ENCODE peak calls at places on chromosomes 11 and 22, in seven cellular contexts. One of them, this sample, is unnamed.

GRCh38 chr22:45878901-45879551 is 97.9 kb downstream of the WNT7B start:
- DNase-seq in stimulated activated CD8-positive, alpha-beta memory T cell treated with anti-CD3 and anti-CD28 coated beads, Interleukin-4, amount 100 ng/mL, for 1 hour: no peak
- DNase-seq in EL: no peak
- DNase-seq in Caki2: no peak
- DNase-seq in NCI-H510A treated with DMSO at 0.1 percent for 48 hours: no peak
- DNase-seq in spleen: peak
- DNase-seq in GM04504: no peak
- DNase-seq in this sample: no peak

GRCh38 chr22:21755855-21756284 is 20.3 kb upstream of the YPEL1 start:
- DNase-seq in EL: peak
- DNase-seq in GM04504: no peak
- DNase-seq in stimulated activated CD8-positive, alpha-beta memory T cell treated with anti-CD3 and anti-CD28 coated beads, Interleukin-4, amount 100 ng/mL, for 1 hour: no peak
- DNase-seq in spleen: no peak
- DNase-seq in NCI-H510A treated with DMSO at 0.1 percent for 48 hours: no peak
- DNase-seq in Caki2: peak
- DNase-seq in this sample: no peak

GRCh38 chr11:130051077-130051476 is 18.6 kb upstream of the APLP2 start:
- DNase-seq in GM04504: no peak
- DNase-seq in Caki2: no peak
- DNase-seq in EL: no peak
- DNase-seq in stimulated activated CD8-positive, alpha-beta memory T cell treated with anti-CD3 and anti-CD28 coated beads, Interleukin-4, amount 100 ng/mL, for 1 hour: no peak
- DNase-seq in spleen: no peak
- DNase-seq in NCI-H510A treated with DMSO at 0.1 percent for 48 hours: no peak
- DNase-seq in this sample: no peak

GRCh38 chr11:2975594-2975993 is 16.5 kb downstream of the NAP1L4 start:
- DNase-seq in Caki2: no peak
- DNase-seq in GM04504: no peak
- DNase-seq in EL: peak
- DNase-seq in spleen: no peak
- DNase-seq in NCI-H510A treated with DMSO at 0.1 percent for 48 hours: no peak
- DNase-seq in stimulated activated CD8-positive, alpha-beta memory T cell treated with anti-CD3 and anti-CD28 coated beads, Interleukin-4, amount 100 ng/mL, for 1 hour: no peak
- DNase-seq in this sample: peak

GRCh38 chr11:122869622-122870021 is 12.9 kb upstream of the JHY start:
- DNase-seq in spleen: no peak
- DNase-seq in stimulated activated CD8-positive, alpha-beta memory T cell treated with anti-CD3 and anti-CD28 coated beads, Interleukin-4, amount 100 ng/mL, for 1 hour: no peak
- DNase-seq in Caki2: no peak
- DNase-seq in EL: no peak
- DNase-seq in GM04504: no peak
- DNase-seq in NCI-H510A treated with DMSO at 0.1 percent for 48 hours: no peak
- DNase-seq in this sample: no peak

GRCh38 chr11:92789761-92790160 is 179.7 kb upstream of the MTNR1B start:
- DNase-seq in spleen: no peak
- DNase-seq in NCI-H510A treated with DMSO at 0.1 percent for 48 hours: no peak
- DNase-seq in Caki2: no peak
- DNase-seq in stimulated activated CD8-positive, alpha-beta memory T cell treated with anti-CD3 and anti-CD28 coated beads, Interleukin-4, amount 100 ng/mL, for 1 hour: no peak
- DNase-seq in GM04504: no peak
- DNase-seq in EL: no peak
- DNase-seq in this sample: no peak

GRCh38 chr11:83628622-83629347 is 342.6 kb upstream of the CCDC90B start:
- DNase-seq in EL: no peak
- DNase-seq in stimulated activated CD8-positive, alpha-beta memory T cell treated with anti-CD3 and anti-CD28 coated beads, Interleukin-4, amount 100 ng/mL, for 1 hour: no peak
- DNase-seq in NCI-H510A treated with DMSO at 0.1 percent for 48 hours: no peak
- DNase-seq in Caki2: no peak
- DNase-seq in GM04504: no peak
- DNase-seq in spleen: no peak
- DNase-seq in this sample: no peak

GRCh38 chr11:79331251-79331901 is 109.5 kb downstream of the TENM4 start:
- DNase-seq in EL: no peak
- DNase-seq in stimulated activated CD8-positive, alpha-beta memory T cell treated with anti-CD3 and anti-CD28 coated beads, Interleukin-4, amount 100 ng/mL, for 1 hour: no peak
- DNase-seq in GM04504: no peak
- DNase-seq in NCI-H510A treated with DMSO at 0.1 percent for 48 hours: no peak
- DNase-seq in Caki2: no peak
- DNase-seq in spleen: no peak
- DNase-seq in this sample: no peak

GRCh38 chr11:46930089-46930488 is 6.5 kb upstream of the CSTPP1 start:
- DNase-seq in GM04504: no peak
- DNase-seq in stimulated activated CD8-positive, alpha-beta memory T cell treated with anti-CD3 and anti-CD28 coated beads, Interleukin-4, amount 100 ng/mL, for 1 hour: no peak
- DNase-seq in Caki2: peak
- DNase-seq in spleen: no peak
- DNase-seq in EL: peak
- DNase-seq in NCI-H510A treated with DMSO at 0.1 percent for 48 hours: no peak
- DNase-seq in this sample: no peak

GRCh38 chr11:2516276-2517015 is 71.6 kb downstream of the KCNQ1 start:
- DNase-seq in spleen: no peak
- DNase-seq in stimulated activated CD8-positive, alpha-beta memory T cell treated with anti-CD3 and anti-CD28 coated beads, Interleukin-4, amount 100 ng/mL, for 1 hour: no peak
- DNase-seq in Caki2: no peak
- DNase-seq in EL: no peak
- DNase-seq in NCI-H510A treated with DMSO at 0.1 percent for 48 hours: no peak
- DNase-seq in GM04504: no peak
- DNase-seq in this sample: no peak

GRCh38 chr11:9462806-9463537 is 2.2 kb downstream of the ZNF143 start:
- DNase-seq in Caki2: no peak
- DNase-seq in EL: no peak
- DNase-seq in spleen: no peak
- DNase-seq in stimulated activated CD8-positive, alpha-beta memory T cell treated with anti-CD3 and anti-CD28 coated beads, Interleukin-4, amount 100 ng/mL, for 1 hour: no peak
- DNase-seq in GM04504: no peak
- DNase-seq in NCI-H510A treated with DMSO at 0.1 percent for 48 hours: no peak
- DNase-seq in this sample: no peak

GRCh38 chr22:36419912-36420882 is 32.4 kb upstream of the MYH9 start:
- DNase-seq in Caki2: no peak
- DNase-seq in EL: no peak
- DNase-seq in GM04504: no peak
- DNase-seq in stimulated activated CD8-positive, alpha-beta memory T cell treated with anti-CD3 and anti-CD28 coated beads, Interleukin-4, amount 100 ng/mL, for 1 hour: no peak
- DNase-seq in spleen: no peak
- DNase-seq in NCI-H510A treated with DMSO at 0.1 percent for 48 hours: no peak
- DNase-seq in this sample: no peak

GRCh38 chr11:128824199-128825049 is 42.7 kb downstream of the KCNJ1 start:
- DNase-seq in NCI-H510A treated with DMSO at 0.1 percent for 48 hours: no peak
- DNase-seq in EL: no peak
- DNase-seq in spleen: no peak
- DNase-seq in Caki2: no peak
- DNase-seq in stimulated activated CD8-positive, alpha-beta memory T cell treated with anti-CD3 and anti-CD28 coated beads, Interleukin-4, amount 100 ng/mL, for 1 hour: no peak
- DNase-seq in GM04504: no peak
- DNase-seq in this sample: no peak

GRCh38 chr11:64331569-64332371 is 8.2 kb upstream of the CCDC88B start:
- DNase-seq in GM04504: peak
- DNase-seq in NCI-H510A treated with DMSO at 0.1 percent for 48 hours: no peak
- DNase-seq in Caki2: peak
- DNase-seq in stimulated activated CD8-positive, alpha-beta memory T cell treated with anti-CD3 and anti-CD28 coated beads, Interleukin-4, amount 100 ng/mL, for 1 hour: peak
- DNase-seq in EL: peak
- DNase-seq in spleen: peak
- DNase-seq in this sample: peak

GRCh38 chr11:47550288-47551052 is 2.5 kb downstream of the CELF1 start:
- DNase-seq in EL: no peak
- DNase-seq in spleen: peak
- DNase-seq in Caki2: no peak
- DNase-seq in GM04504: no peak
- DNase-seq in NCI-H510A treated with DMSO at 0.1 percent for 48 hours: no peak
- DNase-seq in stimulated activated CD8-positive, alpha-beta memory T cell treated with anti-CD3 and anti-CD28 coated beads, Interleukin-4, amount 100 ng/mL, for 1 hour: no peak
- DNase-seq in this sample: no peak

GRCh38 chr11:8730697-8731020 is 48.1 kb downstream of the RPL27A start:
- DNase-seq in EL: no peak
- DNase-seq in GM04504: no peak
- DNase-seq in spleen: no peak
- DNase-seq in NCI-H510A treated with DMSO at 0.1 percent for 48 hours: no peak
- DNase-seq in Caki2: no peak
- DNase-seq in stimulated activated CD8-positive, alpha-beta memory T cell treated with anti-CD3 and anti-CD28 coated beads, Interleukin-4, amount 100 ng/mL, for 1 hour: no peak
- DNase-seq in this sample: no peak

GRCh38 chr11:66336234-66337102 is at the start of gene RIN1:
- DNase-seq in Caki2: peak
- DNase-seq in stimulated activated CD8-positive, alpha-beta memory T cell treated with anti-CD3 and anti-CD28 coated beads, Interleukin-4, amount 100 ng/mL, for 1 hour: no peak
- DNase-seq in spleen: peak
- DNase-seq in EL: peak
- DNase-seq in GM04504: peak
- DNase-seq in NCI-H510A treated with DMSO at 0.1 percent for 48 hours: no peak
- DNase-seq in this sample: peak

GRCh38 chr11:65616575-65617001 is 1.0 kb downstream of the PCNX3 start:
- DNase-seq in GM04504: no peak
- DNase-seq in spleen: peak
- DNase-seq in stimulated activated CD8-positive, alpha-beta memory T cell treated with anti-CD3 and anti-CD28 coated beads, Interleukin-4, amount 100 ng/mL, for 1 hour: no peak
- DNase-seq in Caki2: no peak
- DNase-seq in EL: no peak
- DNase-seq in NCI-H510A treated with DMSO at 0.1 percent for 48 hours: no peak
- DNase-seq in this sample: peak

GRCh38 chr22:38973289-38974169 is 8.6 kb upstream of the APOBEC3B start:
- DNase-seq in GM04504: no peak
- DNase-seq in EL: no peak
- DNase-seq in Caki2: no peak
- DNase-seq in NCI-H510A treated with DMSO at 0.1 percent for 48 hours: peak
- DNase-seq in spleen: peak
- DNase-seq in stimulated activated CD8-positive, alpha-beta memory T cell treated with anti-CD3 and anti-CD28 coated beads, Interleukin-4, amount 100 ng/mL, for 1 hour: peak
- DNase-seq in this sample: peak

GRCh38 chr22:22578702-22579424 is 19.8 kb upstream of the PRAME start:
- DNase-seq in NCI-H510A treated with DMSO at 0.1 percent for 48 hours: no peak
- DNase-seq in GM04504: no peak
- DNase-seq in EL: peak
- DNase-seq in stimulated activated CD8-positive, alpha-beta memory T cell treated with anti-CD3 and anti-CD28 coated beads, Interleukin-4, amount 100 ng/mL, for 1 hour: no peak
- DNase-seq in Caki2: peak
- DNase-seq in spleen: no peak
- DNase-seq in this sample: no peak